ENCODE peak calls at places on chromosome 20, in nine cellular contexts. B is ovary, Y is GM13977, F is foreskin fibroblast, A is fibroblast of lung, T is uterus, I is cardiac muscle cell, Q is PC-9, X is osteocyte. K is an unnamed sample.

GRCh38 chr20:61328906-61329558 is 77.0 kb downstream of the CDH4 start:
- DNase-seq in T (no peak), F (no peak), I (no peak), Q (no peak), A (no peak), B (peak), Y (no peak), X (no peak), K (no peak)

GRCh38 chr20:39568090-39568489 is 605.9 kb downstream of the DHX35 start:
- DNase-seq in B (no peak), X (no peak), Q (no peak), F (no peak), I (no peak), A (no peak), T (no peak), Y (no peak), K (no peak)

GRCh38 chr20:25484911-25485511 is 77.5 kb downstream of the GINS1 start:
- DNase-seq in T (no peak), I (no peak), X (no peak), Y (no peak), A (no peak), F (no peak), Q (peak), B (no peak), K (no peak)

GRCh38 chr20:4944918-4945317 is 56.4 kb downstream of the SLC23A2 start:
- DNase-seq in I (no peak), X (no peak), Y (no peak), Q (no peak), T (no peak), F (no peak), B (no peak), A (no peak), K (no peak)

GRCh38 chr20:13995841-13996240 is 525 bp downstream of the MACROD2 start:
- DNase-seq in Q (no peak), I (peak), T (peak), X (no peak), A (no peak), F (peak), B (peak), Y (no peak), K (peak)

GRCh38 chr20:15711177-15711576 is 862.1 kb downstream of the KIF16B start:
- DNase-seq in T (no peak), A (no peak), Y (no peak), F (no peak), Q (no peak), B (no peak), I (no peak), X (no peak), K (no peak)

GRCh38 chr20:35287509-35288324 is 3.1 kb upstream of the EIF6 start:
- DNase-seq in T (no peak), I (no peak), Y (no peak), A (no peak), F (no peak), Q (no peak), B (no peak), X (no peak), K (no peak)

GRCh38 chr20:4585104-4585753 is 136.5 kb upstream of the PRND start:
- DNase-seq in A (no peak), B (no peak), Q (no peak), F (peak), X (no peak), Y (no peak), I (no peak), T (no peak), K (no peak)

GRCh38 chr20:20052074-20052970 is at the start of the genes CFAP61 and CRNKL1:
- DNase-seq in Y (peak), T (peak), X (peak), A (peak), F (peak), Q (peak), I (peak), B (peak), K (peak)

GRCh38 chr20:17189976-17190710 is 36.7 kb upstream of the PCSK2 start:
- DNase-seq in Y (no peak), A (no peak), X (no peak), T (no peak), I (no peak), Q (no peak), F (no peak), B (no peak), K (no peak)

GRCh38 chr20:36102306-36102705 is 52.2 kb upstream of the EPB41L1 start:
- DNase-seq in T (no peak), X (no peak), Q (no peak), I (no peak), F (no peak), A (no peak), B (no peak), Y (no peak), K (no peak)

GRCh38 chr20:13990465-13990864 is at the start of gene SEL1L2:
- DNase-seq in Y (no peak), A (no peak), T (no peak), F (no peak), I (peak), B (no peak), X (no peak), Q (no peak), K (no peak)

GRCh38 chr20:37992802-37993538 is 40.3 kb downstream of the TTI1 start:
- DNase-seq in F (peak), T (no peak), I (peak), B (no peak), Q (peak), X (no peak), Y (peak), A (peak), K (peak)

GRCh38 chr20:57893364-57894001 is 183.7 kb upstream of the PMEPA1 start:
- DNase-seq in I (no peak), B (no peak), F (no peak), Y (no peak), X (no peak), A (no peak), Q (no peak), T (no peak), K (no peak)

GRCh38 chr20:36147707-36148106 is 6.8 kb upstream of the EPB41L1 start:
- DNase-seq in I (no peak), X (no peak), Q (no peak), B (no peak), F (peak), T (peak), A (peak), Y (no peak), K (no peak)

GRCh38 chr20:58139849-58140786 is 88.3 kb downstream of the ANKRD60 start:
- DNase-seq in I (no peak), B (no peak), X (peak), A (no peak), Q (no peak), T (no peak), F (no peak), Y (no peak), K (no peak)

GRCh38 chr20:1822564-1823420 is 72.4 kb upstream of the SIRPA start:
- DNase-seq in T (no peak), F (peak), Q (no peak), X (no peak), Y (no peak), B (no peak), I (no peak), A (peak), K (no peak)

GRCh38 chr20:39849664-39850063 is 839.4 kb downstream of the MAFB start:
- DNase-seq in X (peak), I (peak), Q (no peak), F (peak), A (peak), T (peak), Y (no peak), B (peak), K (no peak)

GRCh38 chr20:1177680-1178079 is 7.1 kb downstream of the TMEM74B start:
- DNase-seq in Y (no peak), F (peak), Q (no peak), T (no peak), I (peak), A (no peak), X (no peak), B (no peak), K (no peak)

GRCh38 chr20:61924858-61925554 is 140.7 kb downstream of the TAF4 start:
- DNase-seq in T (no peak), Q (no peak), X (no peak), I (no peak), A (no peak), F (no peak), Y (no peak), B (no peak), K (no peak)

GRCh38 chr20:7856756-7857155 is 83.5 kb downstream of the HAO1 start:
- DNase-seq in B (no peak), X (no peak), Y (no peak), Q (no peak), F (peak), A (peak), T (no peak), I (no peak), K (no peak)

DNA sequence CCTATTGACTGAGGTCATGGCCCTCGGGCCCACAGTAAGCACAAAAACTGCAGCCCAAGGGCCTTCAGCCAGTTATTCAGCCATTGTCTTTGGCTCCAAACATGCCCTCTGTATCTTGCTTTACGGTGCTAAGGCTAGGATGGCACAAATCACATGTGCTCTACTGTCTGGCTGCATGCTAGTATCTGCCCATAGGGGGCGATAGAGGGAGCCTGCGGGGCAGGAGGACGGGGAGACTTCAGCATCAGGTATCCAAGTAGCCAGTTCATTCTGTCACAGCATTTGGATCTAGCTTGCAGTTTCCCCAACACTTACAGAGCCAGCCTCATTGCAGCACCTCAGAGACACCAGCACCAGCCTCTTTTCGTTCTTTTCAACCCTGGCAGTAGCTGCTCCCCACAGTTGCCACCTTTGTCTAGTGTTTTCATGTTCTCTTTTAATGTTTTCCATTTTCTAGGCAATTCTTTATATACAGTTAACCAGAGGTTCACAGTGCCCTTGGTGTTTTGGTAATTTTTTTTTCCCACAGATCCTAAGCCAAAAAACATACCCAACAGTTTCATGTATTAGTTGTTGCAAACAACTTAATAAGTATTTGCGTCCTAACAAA is 705.9 kb downstream of the PTPRT start:
- DNase-seq in Q (no peak), B (no peak), A (no peak), T (no peak), X (no peak), I (peak), Y (no peak), F (no peak), K (peak)
- TF ChIP-seq CTCF in Q (peak), B (no peak), A (no peak), T (no peak), X (peak), I (peak), Y (peak), F (no peak), K (peak)

GRCh38 chr20:48405909-48406308 is 421.9 kb downstream of the PREX1 start:
- DNase-seq in I (no peak), B (no peak), A (peak), Q (no peak), F (no peak), T (no peak), X (no peak), Y (no peak), K (peak)
- TF ChIP-seq CTCF in I (no peak), B (no peak), A (no peak), Q (no peak), F (no peak), T (no peak), X (no peak), Y (peak), K (no peak)

DNA sequence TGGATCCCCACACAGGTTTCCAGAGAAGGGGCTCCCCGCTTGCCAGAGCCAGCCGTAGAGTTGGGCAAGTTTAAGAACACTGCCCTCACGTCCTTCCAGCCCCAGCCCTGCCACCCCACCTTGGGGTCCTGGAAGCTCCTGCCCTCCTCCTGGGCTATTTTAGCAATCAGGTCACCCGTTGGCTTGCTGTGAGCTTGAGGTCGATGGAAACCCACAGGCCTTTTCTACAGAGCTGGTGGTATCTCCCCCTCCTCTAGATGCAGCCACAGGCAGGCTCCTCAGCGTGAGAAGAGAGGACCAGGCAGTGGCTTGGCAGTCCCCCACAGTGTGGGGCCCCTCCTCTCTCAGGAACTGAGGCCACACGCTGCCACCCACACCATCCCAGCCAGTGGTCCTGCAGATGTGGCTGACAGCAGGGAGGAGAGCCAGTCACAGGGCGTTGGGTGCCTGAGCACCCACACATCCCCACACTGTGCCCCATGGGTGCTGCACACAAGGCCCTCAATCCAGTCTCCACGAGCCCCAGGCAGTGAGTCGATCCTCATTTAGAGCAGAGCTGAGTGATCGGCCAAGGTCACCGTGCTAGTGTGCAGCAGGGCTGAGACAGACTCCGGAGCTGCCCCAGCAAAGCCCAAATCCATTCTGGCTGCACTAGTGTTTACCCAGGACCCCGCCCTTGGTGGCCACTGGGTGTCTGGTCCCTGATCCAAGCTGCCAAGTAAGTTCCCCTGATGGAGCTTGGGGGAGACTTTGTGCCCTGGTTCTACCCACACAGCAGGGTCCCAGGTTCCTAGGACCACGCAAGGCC is 9.2 kb downstream of the C20orf203 start:
- DNase-seq in F (no peak), A (no peak), T (no peak), Q (no peak), Y (no peak), B (no peak), I (no peak), X (no peak), K (peak)
- TF ChIP-seq CTCF in F (no peak), A (no peak), T (no peak), Q (no peak), Y (no peak), B (no peak), I (no peak), X (no peak), K (no peak)

GRCh38 chr20:11181964-11182363 is 508.2 kb upstream of the JAG1 start:
- DNase-seq in F (no peak), Y (no peak), I (no peak), X (no peak), A (no peak), Q (no peak), T (no peak), B (no peak), K (no peak)
- TF ChIP-seq CTCF in F (no peak), Y (no peak), I (no peak), X (peak), A (no peak), Q (no peak), T (no peak), B (no peak), K (no peak)

GRCh38 chr20:41408131-41408789 is 41.6 kb upstream of the EMILIN3 start:
- DNase-seq in T (no peak), Y (peak), Q (no peak), X (no peak), B (no peak), I (no peak), F (no peak), A (no peak), K (peak)

GRCh38 chr20:41412324-41412723 is 45.7 kb upstream of the EMILIN3 start:
- DNase-seq in A (no peak), Y (no peak), B (no peak), X (no peak), F (no peak), T (no peak), I (no peak), Q (no peak), K (no peak)

GRCh38 chr20:41413169-41413568 is 46.6 kb upstream of the EMILIN3 start:
- DNase-seq in I (no peak), A (no peak), F (peak), X (no peak), T (no peak), B (no peak), Q (no peak), Y (no peak), K (no peak)

GRCh38 chr20:41408986-41409385 is 42.4 kb upstream of the EMILIN3 start:
- DNase-seq in Q (no peak), A (peak), Y (no peak), I (no peak), T (no peak), F (peak), X (no peak), B (peak), K (no peak)

DNA sequence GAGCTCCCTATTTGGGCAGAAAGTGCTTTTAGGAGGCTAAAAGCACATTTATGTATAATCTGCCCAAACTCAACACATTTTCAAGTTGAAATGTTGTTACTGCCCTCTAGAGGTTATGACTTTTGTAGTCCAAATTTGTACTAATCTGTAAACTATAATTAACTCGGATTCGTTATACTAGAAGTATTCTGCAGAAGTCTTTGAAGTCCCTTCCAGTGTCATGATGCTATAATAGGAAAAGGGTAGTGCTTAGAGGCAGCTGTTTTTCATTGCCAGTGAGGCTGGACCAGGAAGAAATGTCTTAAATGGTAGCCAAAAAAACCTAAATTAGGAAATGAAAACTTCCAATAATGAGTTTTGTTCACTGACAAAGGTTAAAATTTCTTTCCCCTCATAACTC is 44.8 kb upstream of the EMILIN3 start:
- DNase-seq in I (no peak), Q (no peak), Y (no peak), X (no peak), T (no peak), A (peak), B (no peak), F (peak), K (no peak)
- TF ChIP-seq CTCF in I (peak), Q (peak), Y (peak), X (peak), T (peak), A (peak), B (peak), F (peak), K (peak)

GRCh38 chr20:51326241-51326819 is 216.2 kb downstream of the NFATC2 start:
- DNase-seq in B (no peak), A (peak), I (peak), Y (no peak), Q (no peak), F (peak), T (peak), X (no peak), K (no peak)
- TF ChIP-seq CTCF in B (no peak), A (peak), I (peak), Y (no peak), Q (peak), F (peak), T (peak), X (peak), K (peak)

GRCh38 chr20:47784256-47784598 is 1.1 kb downstream of the SULF2 start:
- DNase-seq in B (no peak), Q (no peak), I (no peak), A (no peak), F (no peak), T (no peak), Y (no peak), X (no peak), K (no peak)

GRCh38 chr20:47781631-47782030 is 3.6 kb downstream of the SULF2 start:
- DNase-seq in Y (no peak), B (no peak), A (no peak), I (no peak), Q (peak), F (no peak), T (no peak), X (no peak), K (no peak)

GRCh38 chr20:47782091-47782490 is 3.2 kb downstream of the SULF2 start:
- DNase-seq in Q (no peak), A (no peak), B (no peak), X (no peak), F (no peak), T (no peak), Y (no peak), I (no peak), K (no peak)

GRCh38 chr20:47784599-47785320 is 521 bp downstream of the SULF2 start:
- DNase-seq in I (peak), A (peak), Q (peak), X (no peak), T (peak), B (peak), Y (peak), F (peak), K (no peak)

DNA sequence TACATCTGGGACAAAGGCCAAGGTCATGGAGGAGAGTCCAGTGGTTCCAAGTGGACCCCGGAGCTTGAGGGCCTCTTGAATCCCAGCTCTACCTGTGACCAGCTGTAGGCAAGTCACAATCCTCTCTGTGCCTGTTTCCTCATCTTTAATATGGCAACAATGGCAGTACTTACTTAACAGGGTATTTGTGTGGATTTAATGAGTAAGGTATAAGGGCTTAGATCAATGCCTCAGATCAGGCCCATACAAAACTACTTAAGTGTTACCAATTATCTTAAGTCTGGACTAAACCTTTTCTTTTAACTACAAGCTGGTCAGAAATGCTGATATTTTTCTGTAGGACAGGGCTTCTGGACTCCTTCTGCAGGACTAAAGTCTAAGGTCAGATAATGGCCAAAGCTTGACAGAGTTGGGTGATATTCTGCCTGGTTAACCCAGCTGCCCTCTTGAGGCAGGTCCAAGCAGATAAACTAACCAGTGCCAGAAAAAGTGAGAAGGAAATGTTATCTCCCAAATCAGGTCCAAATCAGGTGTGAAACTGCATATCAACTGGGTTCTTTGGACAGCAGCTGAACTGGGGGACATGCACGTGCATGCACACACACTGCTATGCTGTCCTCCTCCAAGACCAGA is 2.2 kb downstream of the SULF2 start:
- DNase-seq in Q (no peak), F (no peak), T (no peak), I (no peak), A (no peak), X (no peak), Y (peak), B (no peak), K (no peak)
- TF ChIP-seq CTCF in Q (no peak), F (no peak), T (no peak), I (no peak), A (no peak), X (no peak), Y (peak), B (no peak), K (no peak)

K was measured in activated CD8-positive, alpha-beta T cell treated with anti-CD3 and anti-CD28 coated beads for 36 hours.